ENCODE peak calls at places on chromosomes 3 and 15, in six cellular contexts. K is nucleus accumbens, L is activated gamma-delta T cell, G is mucosa of descending colon, P is EL, I is midbrain. N is an unnamed sample.

GRCh38 chr3:171113716-171114115 is 87.2 kb upstream of the SLC2A2 start:
- DNase-seq in K (no peak), L (no peak), G (no peak), P (no peak), I (no peak), N (no peak)

GRCh38 chr3:72303926-72304325 is 519.0 kb upstream of the PROK2 start:
- DNase-seq in K (no peak), L (no peak), G (no peak), P (no peak), I (no peak), N (no peak)

GRCh38 chr3:156750191-156750873 is 75.8 kb upstream of the LEKR1 start:
- DNase-seq in K (no peak), L (no peak), G (no peak), P (peak), I (no peak), N (peak)

GRCh38 chr15:27238209-27238608 is 267.2 kb downstream of the GABRG3 start:
- DNase-seq in K (no peak), L (no peak), G (no peak), P (no peak), I (no peak), N (no peak)

GRCh38 chr3:14598143-14598569 is 53.4 kb upstream of the CCDC174 start:
- DNase-seq in K (no peak), L (no peak), G (no peak), P (peak), I (no peak), N (peak)

GRCh38 chr3:102069211-102069662 is 219.9 kb downstream of the NFKBIZ start:
- DNase-seq in K (no peak), L (no peak), G (no peak), P (peak), I (no peak), N (peak)

GRCh38 chr3:7650466-7650865 is 789.6 kb downstream of the GRM7 start:
- DNase-seq in K (no peak), L (no peak), G (no peak), P (no peak), I (no peak), N (no peak)

GRCh38 chr15:100334905-100335304 is 6.9 kb downstream of the ADAMTS17 start:
- DNase-seq in K (no peak), L (no peak), G (no peak), P (no peak), I (no peak), N (no peak)

GRCh38 chr3:12990781-12991480 is 82.3 kb downstream of the IQSEC1 start:
- DNase-seq in K (no peak), L (no peak), G (no peak), P (peak), I (no peak), N (peak)

GRCh38 chr3:185216587-185216918 is 37.3 kb downstream of the EHHADH start:
- DNase-seq in K (no peak), L (no peak), G (no peak), P (no peak), I (peak), N (peak)

GRCh38 chr15:92647467-92648163 is 8.0 kb downstream of the FAM174B start:
- DNase-seq in K (no peak), L (no peak), G (no peak), P (no peak), I (no peak), N (no peak)

GRCh38 chr3:101195951-101196713 is 124.2 kb downstream of the IMPG2 start:
- DNase-seq in K (no peak), L (no peak), G (no peak), P (peak), I (peak), N (peak)

GRCh38 chr15:57234156-57234555 is 142.1 kb upstream of the CGNL1 start:
- DNase-seq in K (no peak), L (no peak), G (no peak), P (no peak), I (no peak), N (no peak)

GRCh38 chr15:65377976-65378366 is at the start of gene IGDCC3:
- DNase-seq in K (no peak), L (no peak), G (no peak), P (no peak), I (no peak), N (no peak)